ENCODE peak calls at places on chromosome 4, in four cellular contexts. B is heart left ventricle, J is esophagus muscularis mucosa, Q is OCI-LY7. S is an unnamed sample.

GRCh38 chr4:98092833-98093439 is 50.3 kb downstream of the STPG2 start:
- DNase-seq in B (no peak), J (no peak), Q (peak; percentile 24), S (no peak)

GRCh38 chr4:153420361-153420760 is 45.8 kb upstream of the TMEM131L start:
- DNase-seq in B (no peak), J (no peak), Q (no peak), S (no peak)

GRCh38 chr4:101655847-101656246 is 134.7 kb upstream of the BANK1 start:
- DNase-seq in B (no peak), J (no peak), Q (no peak), S (no peak)

GRCh38 chr4:54368861-54369260 is 139.8 kb downstream of the PDGFRA start:
- DNase-seq in B (no peak), J (no peak), Q (no peak), S (no peak)

GRCh38 chr4:126247409-126247808 is 932.7 kb downstream of the FAT4 start:
- DNase-seq in B (no peak), J (no peak), Q (no peak), S (no peak)

GRCh38 chr4:100362363-100362762 is 155.5 kb downstream of the EMCN start:
- DNase-seq in B (no peak), J (no peak), Q (no peak), S (no peak)

GRCh38 chr4:5224340-5224739 is 173.1 kb downstream of the STK32B start:
- DNase-seq in B (no peak), J (no peak), Q (no peak), S (no peak)

GRCh38 chr4:112759313-112759712 is 122.4 kb downstream of the LARP7 start:
- DNase-seq in B (no peak), J (no peak), Q (no peak), S (peak; percentile 75)

GRCh38 chr4:105627620-105628019 is 75.2 kb downstream of the ARHGEF38 start:
- DNase-seq in B (no peak), J (no peak), Q (no peak), S (no peak)

GRCh38 chr4:78603384-78603783 is 51.8 kb downstream of the ANXA3 start:
- DNase-seq in B (no peak), J (no peak), Q (no peak), S (no peak)

GRCh38 chr4:107098403-107098802 is 62.3 kb upstream of the DKK2 start:
- DNase-seq in B (no peak), J (no peak), Q (no peak), S (no peak)

GRCh38 chr4:187444061-187444460 is 551.5 kb upstream of the ZFP42 start:
- DNase-seq in B (no peak), J (no peak), Q (no peak), S (no peak)

GRCh38 chr4:38069271-38069760 is 109.1 kb downstream of the PTTG2 start:
- DNase-seq in B (no peak), J (peak; percentile 37), Q (peak; percentile 23), S (peak; percentile 29)

GRCh38 chr4:40377462-40378385 is 42.6 kb downstream of the CHRNA9 start:
- DNase-seq in B (no peak), J (no peak), Q (no peak), S (no peak)

GRCh38 chr4:120557372-120557771 is 365.2 kb downstream of the PRDM5 start:
- DNase-seq in B (no peak), J (no peak), Q (no peak), S (no peak)

GRCh38 chr4:38310446-38311043 is 350.3 kb downstream of the PTTG2 start:
- DNase-seq in B (no peak), J (no peak), Q (no peak), S (no peak)

GRCh38 chr4:169268951-169269781 is 1.6 kb downstream of the SH3RF1 start:
- DNase-seq in B (no peak), J (no peak), Q (no peak), S (no peak)

GRCh38 chr4:169263791-169264392 is 6.9 kb downstream of the SH3RF1 start:
- DNase-seq in B (peak; percentile 85), J (no peak), Q (no peak), S (no peak)

GRCh38 chr4:169267070-169267469 is 3.7 kb downstream of the SH3RF1 start:
- DNase-seq in B (no peak), J (no peak), Q (no peak), S (no peak)

GRCh38 chr4:169266661-169267060 is 4.1 kb downstream of the SH3RF1 start:
- DNase-seq in B (no peak), J (no peak), Q (no peak), S (no peak)

GRCh38 chr4:169266081-169266480 is 4.7 kb downstream of the SH3RF1 start:
- DNase-seq in B (no peak), J (no peak), Q (no peak), S (no peak)
- H3K4me1 ChIP-seq in B (peaks cover 49% of the 10 kb centered on the region), J (peaks cover 23% of the 10 kb centered on the region), Q (no peaks in the 10 kb centered on the region), S (peaks cover 4% of the 10 kb centered on the region)

GRCh38 chr4:2595436-2595835 is 59.0 kb downstream of the FAM193A start:
- DNase-seq in B (no peak), J (no peak), Q (no peak), S (no peak)
- H3K4me1 ChIP-seq in B (peaks cover 83% of the 10 kb centered on the region), J (peaks cover 100% of the 10 kb centered on the region), Q (peaks cover 31% of the 10 kb centered on the region), S (peaks cover 16% of the 10 kb centered on the region)

GRCh38 chr4:139849219-139849618 is 183.6 kb downstream of the MGST2 start:
- DNase-seq in B (no peak), J (no peak), Q (no peak), S (no peak)

GRCh38 chr4:139851133-139851532 is 185.5 kb downstream of the MGST2 start:
- DNase-seq in B (no peak), J (no peak), Q (no peak), S (no peak)

GRCh38 chr4:139845481-139846093 is 180.0 kb downstream of the MGST2 start:
- DNase-seq in B (no peak), J (no peak), Q (no peak), S (no peak)

GRCh38 chr4:139844459-139845036 is 178.9 kb downstream of the MGST2 start:
- DNase-seq in B (no peak), J (no peak), Q (no peak), S (no peak)

GRCh38 chr4:139848043-139848442 is 182.4 kb downstream of the MGST2 start:
- DNase-seq in B (no peak), J (no peak), Q (no peak), S (no peak)
- H3K4me1 ChIP-seq in B (peaks cover 3% of the 10 kb centered on the region), J (peaks cover 5% of the 10 kb centered on the region), Q (no peaks in the 10 kb centered on the region), S (no peaks in the 10 kb centered on the region)

GRCh38 chr4:73603854-73604584 is 16.2 kb downstream of the RASSF6 start:
- DNase-seq in B (no peak), J (no peak), Q (no peak), S (no peak)
- H3K4me1 ChIP-seq in B (no peaks in the 10 kb centered on the region), J (peaks cover 42% of the 10 kb centered on the region), Q (peaks cover 92% of the 10 kb centered on the region), S (peaks cover under 1% of the 10 kb centered on the region)

GRCh38 chr4:1246111-1246881 is 2.6 kb downstream of the CTBP1 start:
- DNase-seq in B (peak; percentile 36), J (no peak), Q (peak; percentile 56), S (no peak)

GRCh38 chr4:1248262-1249147 is at the start of gene CTBP1:
- DNase-seq in B (peak; percentile 87), J (no peak), Q (peak; percentile 92), S (no peak)

GRCh38 chr4:1246901-1247810 is 1.8 kb downstream of the CTBP1 start:
- DNase-seq in B (no peak), J (no peak), Q (peak; percentile 24), S (no peak)

GRCh38 chr4:1249148-1249730 is 309 bp upstream of the CTBP1 start:
- DNase-seq in B (peak; percentile 93), J (peak; percentile 93), Q (peak; percentile 93), S (no peak)

DNA sequence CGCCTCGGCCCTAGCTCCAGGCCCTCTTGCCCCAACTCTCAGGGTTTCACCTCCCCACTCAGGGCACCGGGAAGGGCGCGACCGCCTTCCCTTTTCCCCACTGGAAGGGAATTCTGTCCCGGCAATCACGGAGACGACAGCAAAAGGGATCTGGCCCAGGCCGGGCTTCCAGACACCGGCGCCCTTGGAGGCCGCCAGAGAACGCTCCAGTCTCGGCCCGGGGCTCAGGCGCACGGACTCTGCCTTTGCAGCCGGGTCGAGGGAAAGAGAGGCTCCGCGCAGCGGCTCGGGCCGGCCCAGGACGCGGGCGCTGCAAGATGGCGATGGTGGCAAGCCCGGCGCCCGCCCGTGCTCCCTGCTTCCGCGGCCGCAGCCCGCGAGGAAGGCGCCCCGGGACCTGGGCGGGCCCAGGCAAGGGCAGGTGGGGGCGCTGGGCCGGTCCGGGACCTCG is 1.1 kb downstream of the CTBP1 start:
- DNase-seq in B (no peak), J (no peak), Q (no peak), S (no peak)
- H3K4me1 ChIP-seq in B (peaks cover 64% of the 10 kb centered on the region), J (peaks cover 75% of the 10 kb centered on the region), Q (peaks cover 28% of the 10 kb centered on the region), S (peaks cover 6% of the 10 kb centered on the region)

GRCh38 chr4:108109111-108109510 is 59.6 kb downstream of the LEF1 start:
- DNase-seq in B (no peak), J (no peak), Q (no peak), S (no peak)

GRCh38 chr4:108107729-108108382 is 60.9 kb downstream of the LEF1 start:
- DNase-seq in B (no peak), J (no peak), Q (no peak), S (no peak)

GRCh38 chr4:108111781-108112180 is 57.0 kb downstream of the LEF1 start:
- DNase-seq in B (no peak), J (peak; percentile 75), Q (no peak), S (no peak)

GRCh38 chr4:108109997-108110416 is 58.7 kb downstream of the LEF1 start:
- DNase-seq in B (no peak), J (no peak), Q (no peak), S (no peak)

GRCh38 chr4:108110450-108110849 is 58.3 kb downstream of the LEF1 start:
- DNase-seq in B (no peak), J (peak; percentile 45), Q (no peak), S (no peak)
- H3K4me1 ChIP-seq in B (no peaks in the 10 kb centered on the region), J (no peaks in the 10 kb centered on the region), Q (peaks cover 68% of the 10 kb centered on the region), S (peaks cover 4% of the 10 kb centered on the region)

DNA sequence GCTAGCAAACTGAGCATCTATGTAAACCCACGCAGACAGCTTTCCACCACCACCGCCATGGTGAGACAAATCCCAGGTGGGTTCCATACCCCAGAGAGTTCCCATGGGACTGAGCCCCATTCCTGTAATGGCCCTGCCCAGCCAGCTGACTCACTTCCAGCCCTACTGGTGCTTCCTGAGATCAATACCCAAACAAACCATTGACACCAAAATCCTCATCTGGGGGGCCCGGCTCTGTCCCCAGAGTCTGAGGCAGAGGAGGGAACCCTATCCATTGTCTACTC is 30.1 kb upstream of the JAKMIP1 start:
- DNase-seq in B (no peak), J (no peak), Q (no peak), S (no peak)
- H3K4me1 ChIP-seq in B (no peaks in the 10 kb centered on the region), J (no peaks in the 10 kb centered on the region), Q (no peaks in the 10 kb centered on the region), S (no peaks in the 10 kb centered on the region)

GRCh38 chr4:129323630-129324029 is 227.7 kb downstream of the C4orf33 start:
- DNase-seq in B (no peak), J (no peak), Q (no peak), S (no peak)
- H3K4me1 ChIP-seq in B (no peaks in the 10 kb centered on the region), J (no peaks in the 10 kb centered on the region), Q (no peaks in the 10 kb centered on the region), S (no peaks in the 10 kb centered on the region)

GRCh38 chr4:6916587-6917444 is 7.2 kb downstream of the TBC1D14 start:
- DNase-seq in B (no peak), J (no peak), Q (no peak), S (no peak)
- H3K4me1 ChIP-seq in B (peaks cover 30% of the 10 kb centered on the region), J (peaks cover 75% of the 10 kb centered on the region), Q (peaks cover 30% of the 10 kb centered on the region), S (peaks cover 5% of the 10 kb centered on the region)

S was measured in iPS DF 6.9.